ENCODE peak calls at places on chromosomes 7 and 10, in four cellular contexts. One of them, this sample, is unnamed.

GRCh38 chr7:134289423-134289822 is 27.3 kb downstream of the SLC35B4 start:
- DNase-seq in HTR-8/SVneo: no peak
- DNase-seq in substantia nigra: no peak
- DNase-seq in mammary epithelial cell: no peak
- DNase-seq in this sample: no peak

GRCh38 chr10:71395621-71396020 is 1.1 kb upstream of the CDH23 start:
- DNase-seq in HTR-8/SVneo: no peak
- DNase-seq in substantia nigra: no peak
- DNase-seq in mammary epithelial cell: no peak
- DNase-seq in this sample: no peak

GRCh38 chr10:59098811-59099452 is 77.5 kb upstream of the PHYHIPL start:
- DNase-seq in HTR-8/SVneo: no peak
- DNase-seq in substantia nigra: no peak
- DNase-seq in mammary epithelial cell: no peak
- DNase-seq in this sample: no peak

GRCh38 chr7:620052-620451 is 100.4 kb upstream of the PDGFA start:
- DNase-seq in HTR-8/SVneo: peak
- DNase-seq in substantia nigra: no peak
- DNase-seq in mammary epithelial cell: peak
- DNase-seq in this sample: no peak

GRCh38 chr10:36677170-36677768 is 448.1 kb upstream of the ANKRD30A start:
- DNase-seq in HTR-8/SVneo: no peak
- DNase-seq in substantia nigra: no peak
- DNase-seq in mammary epithelial cell: no peak
- DNase-seq in this sample: no peak

GRCh38 chr7:45880433-45880860 is 7.6 kb upstream of the CCDC201 start:
- DNase-seq in HTR-8/SVneo: no peak
- DNase-seq in substantia nigra: no peak
- DNase-seq in mammary epithelial cell: no peak
- DNase-seq in this sample: no peak

GRCh38 chr10:71206911-71207310 is 5.5 kb upstream of the UNC5B start:
- DNase-seq in HTR-8/SVneo: no peak
- DNase-seq in substantia nigra: no peak
- DNase-seq in mammary epithelial cell: no peak
- DNase-seq in this sample: no peak

GRCh38 chr10:19488592-19489280 is 327.5 kb upstream of the PLXDC2 start:
- DNase-seq in HTR-8/SVneo: no peak
- DNase-seq in substantia nigra: no peak
- DNase-seq in mammary epithelial cell: no peak
- DNase-seq in this sample: no peak

GRCh38 chr10:126846959-126847358 is 58.3 kb upstream of the DOCK1 start:
- DNase-seq in HTR-8/SVneo: no peak
- DNase-seq in substantia nigra: no peak
- DNase-seq in mammary epithelial cell: no peak
- DNase-seq in this sample: no peak